ENCODE peak calls at places on chromosomes 12 and 14, in six cellular contexts. P is A549, A is H1, S is WTC11, F is K562, T is HepG2. H is an unnamed sample.

GRCh38 chr14:39731912-39732311 is 299.7 kb upstream of the FBXO33 start:
- DNase-seq in P (no peak), A (no peak), S (peak), F (no peak), T (peak), H (no peak)

GRCh38 chr14:84485016-84485415 is 1044.9 kb upstream of the FLRT2 start:
- DNase-seq in P (no peak), A (no peak), S (no peak), F (no peak), T (no peak), H (no peak)

GRCh38 chr12:132554857-132555630 is 55.3 kb downstream of the LRCOL1 start:
- DNase-seq in P (peak), A (peak), S (peak), F (peak), T (peak), H (no peak)

GRCh38 chr14:53924754-53925153 is 31.9 kb downstream of the BMP4 start:
- DNase-seq in P (peak), A (no peak), S (no peak), F (no peak), T (peak), H (peak)

GRCh38 chr14:96217381-96217913 is 12.8 kb downstream of the BDKRB2 start:
- DNase-seq in P (no peak), A (no peak), S (no peak), F (no peak), T (no peak), H (no peak)

GRCh38 chr12:6336079-6336858 is 5.6 kb downstream of the TNFRSF1A start:
- DNase-seq in P (peak), A (peak), S (peak), F (peak), T (peak), H (peak)

GRCh38 chr12:109288571-109288970 is 20.5 kb downstream of the FOXN4 start:
- DNase-seq in P (no peak), A (no peak), S (no peak), F (no peak), T (no peak), H (no peak)

GRCh38 chr14:24818054-24818822 is 184.2 kb upstream of the GZMB start:
- DNase-seq in P (no peak), A (no peak), S (no peak), F (no peak), T (peak), H (peak)

GRCh38 chr12:93783827-93784226 is 106.7 kb downstream of the CRADD start:
- DNase-seq in P (no peak), A (no peak), S (no peak), F (no peak), T (no peak), H (peak)

GRCh38 chr12:107568718-107569117 is 116.9 kb upstream of the PWP1 start:
- DNase-seq in P (no peak), A (no peak), S (no peak), F (no peak), T (no peak), H (no peak)

GRCh38 chr14:96126339-96126770 is 78.3 kb upstream of the BDKRB2 start:
- DNase-seq in P (no peak), A (no peak), S (no peak), F (no peak), T (no peak), H (peak)

GRCh38 chr14:82224610-82225009 is 691.0 kb upstream of the SEL1L start:
- DNase-seq in P (no peak), A (no peak), S (no peak), F (no peak), T (no peak), H (no peak)

GRCh38 chr14:91035855-91036254 is 24.6 kb downstream of the RPS6KA5 start:
- DNase-seq in P (no peak), A (no peak), S (no peak), F (no peak), T (no peak), H (no peak)

GRCh38 chr12:30694971-30695326 is 720 bp downstream of the IPO8 start:
- DNase-seq in P (peak), A (peak), S (peak), F (peak), T (peak), H (peak)

GRCh38 chr12:80230068-80230467 is 130.7 kb downstream of the OTOGL start:
- DNase-seq in P (no peak), A (no peak), S (peak), F (no peak), T (no peak), H (peak)

GRCh38 chr14:32702571-32702970 is 236.1 kb upstream of the NPAS3 start:
- DNase-seq in P (no peak), A (no peak), S (peak), F (no peak), T (no peak), H (peak)

GRCh38 chr12:111455448-111456320 is 50.0 kb downstream of the SH2B3 start:
- DNase-seq in P (no peak), A (peak), S (no peak), F (no peak), T (no peak), H (no peak)

GRCh38 chr12:63994704-63995103 is 150.2 kb downstream of the SRGAP1 start:
- DNase-seq in P (no peak), A (no peak), S (no peak), F (no peak), T (no peak), H (no peak)

GRCh38 chr12:121400332-121401139 is 618 bp downstream of the RNF34 start:
- DNase-seq in P (no peak), A (no peak), S (peak), F (peak), T (peak), H (peak)

GRCh38 chr14:71579331-71579730 is 352.9 kb upstream of the RGS6 start:
- DNase-seq in P (no peak), A (no peak), S (no peak), F (peak), T (no peak), H (no peak)
- TF ChIP-seq JUN in P (no peak), A (no peak), S (no peak), F (no peak), T (no peak), H (no peak)

GRCh38 chr14:80987235-80988032 is 32.0 kb downstream of the TSHR start:
- DNase-seq in P (peak), A (peak), S (peak), F (peak), T (peak), H (peak)
- TF ChIP-seq JUN in P (no peak), A (no peak), S (no peak), F (no peak), T (no peak), H (peak)

DNA sequence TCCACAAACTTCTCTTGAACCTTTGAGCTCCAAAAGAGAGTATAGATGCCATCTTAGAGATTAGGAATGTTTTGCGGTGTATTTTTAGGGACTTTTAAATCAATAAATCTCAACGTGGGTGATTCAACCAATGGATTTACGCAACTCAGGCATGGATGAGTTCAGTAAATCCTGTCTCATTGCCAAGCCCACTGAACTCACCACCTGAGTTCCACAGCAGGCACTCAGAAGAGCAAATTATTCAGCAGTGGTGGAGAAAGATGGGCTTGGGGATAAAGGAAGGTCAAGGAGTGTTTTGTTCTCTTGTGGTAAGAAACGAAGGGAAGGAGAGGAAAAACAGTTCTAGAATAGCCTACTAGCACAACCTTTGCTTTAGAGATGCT is 68.7 kb upstream of the HMGA2 start:
- DNase-seq in P (no peak), A (no peak), S (no peak), F (no peak), T (no peak), H (no peak)
- TF ChIP-seq JUN in P (no peak), A (no peak), S (no peak), F (no peak), T (no peak), H (no peak)

DNA sequence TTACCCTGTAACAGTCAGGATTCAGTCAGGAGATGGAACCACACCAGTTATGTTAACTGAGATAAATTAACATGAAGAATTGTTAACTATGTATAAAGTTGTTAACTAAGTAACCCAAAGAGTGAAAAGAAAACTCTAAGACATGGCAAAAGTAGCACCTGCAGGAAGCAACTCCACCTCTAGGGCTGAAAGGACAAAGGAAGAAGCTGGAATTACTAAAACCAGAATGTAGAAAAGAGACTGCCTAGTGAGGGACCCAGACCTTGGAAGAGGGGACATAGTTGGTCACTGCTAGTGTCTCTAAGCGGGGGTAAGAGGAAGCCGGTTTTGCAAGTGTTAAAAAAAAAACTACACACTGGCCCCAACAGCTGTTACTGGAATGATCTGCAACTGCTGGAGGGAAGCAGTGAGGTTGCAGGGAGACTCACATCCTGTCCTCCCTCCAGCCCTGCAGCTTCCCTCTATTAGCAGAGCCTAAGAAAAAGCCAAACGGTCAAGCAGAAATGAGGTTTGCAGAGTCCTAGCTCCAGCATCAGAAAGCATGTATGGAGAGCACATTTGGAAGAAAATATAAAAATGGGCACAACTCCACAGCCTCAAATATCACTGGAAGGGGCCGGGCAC is 39.7 kb downstream of the GPR135 start:
- DNase-seq in P (no peak), A (no peak), S (no peak), F (no peak), T (no peak), H (no peak)
- TF ChIP-seq JUN in P (no peak), A (no peak), S (no peak), F (no peak), T (no peak), H (no peak)

GRCh38 chr12:26939192-26939832 is 1.0 kb downstream of the FGFR1OP2 start:
- DNase-seq in P (no peak), A (no peak), S (no peak), F (no peak), T (no peak), H (peak)
- TF ChIP-seq JUN in P (no peak), A (no peak), S (no peak), F (no peak), T (no peak), H (no peak)

DNA sequence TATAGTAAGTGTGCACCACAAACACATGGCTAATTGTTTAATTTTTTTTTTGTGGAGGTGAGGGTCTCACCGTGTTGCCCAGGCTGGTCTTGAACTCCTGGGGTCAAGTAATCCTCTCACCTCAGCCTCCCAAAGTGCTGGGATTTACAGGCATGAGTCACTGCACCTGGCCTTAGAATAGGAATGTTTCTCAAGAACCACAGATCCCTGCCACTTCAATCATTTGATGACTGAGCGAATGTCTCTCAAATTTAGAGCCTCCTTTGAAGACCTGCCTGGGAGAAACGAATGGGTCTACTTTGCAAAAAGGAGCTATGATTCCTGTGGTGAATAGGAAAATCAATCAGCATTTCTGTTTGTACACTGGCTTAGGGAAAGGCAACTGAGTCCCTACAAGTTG is 33.5 kb upstream of the CHST11 start:
- DNase-seq in P (no peak), A (no peak), S (no peak), F (no peak), T (no peak), H (no peak)
- TF ChIP-seq JUN in P (no peak), A (no peak), S (no peak), F (no peak), T (no peak), H (no peak)

GRCh38 chr12:69898236-69898635 is 73.2 kb downstream of the MYRFL start:
- DNase-seq in P (no peak), A (no peak), S (no peak), F (no peak), T (no peak), H (no peak)

GRCh38 chr12:69900720-69901131 is 75.7 kb downstream of the MYRFL start:
- DNase-seq in P (peak), A (peak), S (peak), F (peak), T (peak), H (peak)

GRCh38 chr12:69896653-69897381 is 71.8 kb downstream of the MYRFL start:
- DNase-seq in P (no peak), A (peak), S (peak), F (no peak), T (no peak), H (no peak)

GRCh38 chr12:69894800-69895199 is 69.8 kb downstream of the MYRFL start:
- DNase-seq in P (no peak), A (no peak), S (no peak), F (no peak), T (no peak), H (no peak)

DNA sequence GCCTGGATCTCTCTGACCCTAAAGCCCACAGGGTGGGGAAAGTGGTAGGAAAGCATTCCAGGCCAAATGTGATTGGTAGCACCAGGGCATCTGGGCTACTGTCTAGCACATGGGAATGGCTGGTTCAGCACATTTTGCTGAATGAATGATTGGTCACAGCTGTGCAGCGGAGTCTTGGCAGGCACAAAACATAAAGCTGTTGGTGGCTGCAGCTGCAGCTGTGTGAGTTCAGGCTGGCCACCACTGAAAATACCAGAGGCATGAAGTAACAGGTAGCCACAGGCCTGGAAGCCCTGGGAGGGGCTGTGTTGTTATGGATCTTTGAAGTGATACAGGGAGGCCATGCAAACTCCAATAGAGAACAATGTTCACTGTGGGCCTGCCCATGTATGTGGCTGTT is 72.7 kb downstream of the MYRFL start:
- DNase-seq in P (no peak), A (no peak), S (no peak), F (no peak), T (no peak), H (peak)
- TF ChIP-seq JUN in P (no peak), A (peak), S (no peak), F (no peak), T (no peak), H (no peak)

GRCh38 chr12:16407332-16407731 is 59.9 kb downstream of the MGST1 start:
- DNase-seq in P (no peak), A (no peak), S (no peak), F (no peak), T (no peak), H (no peak)
- TF ChIP-seq JUN in P (no peak), A (no peak), S (no peak), F (no peak), T (no peak), H (no peak)

GRCh38 chr14:56147980-56148901 is 30.0 kb downstream of the PELI2 start:
- DNase-seq in P (no peak), A (no peak), S (no peak), F (no peak), T (no peak), H (no peak)
- TF ChIP-seq JUN in P (no peak), A (no peak), S (no peak), F (no peak), T (no peak), H (no peak)